ENCODE peak calls at places on chromosomes 3 and 15, in four cellular contexts. U, N, K and L are unnamed samples. For H3K27me3, the result is how much of the 10 kb centered on the place peaks cover.

GRCh38 chr3:125150525-125151436 is 61.8 kb downstream of the SLC12A8 start:
- DNase-seq in K (peak), N (peak), U (peak), L (peak)

GRCh38 chr3:50464578-50464977 is 38.9 kb downstream of the CACNA2D2 start:
- DNase-seq in K (no peak), N (no peak), U (no peak), L (no peak)

GRCh38 chr3:73469331-73469730 is 155.4 kb downstream of the PDZRN3 start:
- DNase-seq in N (no peak), K (no peak), U (no peak), L (no peak)

GRCh38 chr3:76760336-76760735 is 279.6 kb upstream of the ROBO2 start:
- DNase-seq in K (no peak), U (no peak), N (no peak), L (no peak)

GRCh38 chr3:23991236-23992050 is 46.4 kb downstream of the NR1D2 start:
- DNase-seq in U (peak), N (no peak), K (no peak), L (no peak)

GRCh38 chr3:63940389-63940757 is 28.2 kb upstream of the SCAANT1 start:
- DNase-seq in N (no peak), K (no peak), U (peak), L (no peak)

GRCh38 chr3:194009892-194010533 is 125.9 kb upstream of the HES1 start:
- DNase-seq in U (no peak), N (peak), K (no peak), L (peak)

GRCh38 chr15:58171476-58172061 is 33.4 kb downstream of the AQP9 start:
- DNase-seq in U (no peak), K (no peak), N (no peak), L (no peak)

GRCh38 chr15:32659340-32659831 is 17.9 kb downstream of the SCG5 start:
- DNase-seq in U (peak), K (peak), N (no peak), L (no peak)

GRCh38 chr15:70109982-70110381 is 12.3 kb upstream of the TLE3 start:
- DNase-seq in U (no peak), N (no peak), K (no peak), L (no peak)
- H2BK5ac ChIP-seq in U (no peak), N (no peak), K (no peak), L (no peak)

GRCh38 chr15:31067890-31068603 is 33.5 kb downstream of the TRPM1 start:
- DNase-seq in U (no peak), K (peak), N (no peak), L (no peak)
- H4K5ac ChIP-seq in U (no peak), K (no peak), N (no peak), L (no peak)

GRCh38 chr15:90213818-90214204 is 12.7 kb downstream of the SEMA4B start:
- DNase-seq in U (no peak), K (no peak), N (no peak), L (no peak)

GRCh38 chr15:90221251-90221900 is 12.4 kb downstream of the CIB1 start:
- DNase-seq in K (peak), N (peak), U (peak), L (peak)

GRCh38 chr15:90219421-90220141 is 14.2 kb downstream of the CIB1 start:
- DNase-seq in K (peak), N (peak), U (no peak), L (peak)

GRCh38 chr15:90214553-90215205 is 13.5 kb downstream of the SEMA4B start:
- DNase-seq in K (no peak), U (no peak), N (no peak), L (peak)

DNA sequence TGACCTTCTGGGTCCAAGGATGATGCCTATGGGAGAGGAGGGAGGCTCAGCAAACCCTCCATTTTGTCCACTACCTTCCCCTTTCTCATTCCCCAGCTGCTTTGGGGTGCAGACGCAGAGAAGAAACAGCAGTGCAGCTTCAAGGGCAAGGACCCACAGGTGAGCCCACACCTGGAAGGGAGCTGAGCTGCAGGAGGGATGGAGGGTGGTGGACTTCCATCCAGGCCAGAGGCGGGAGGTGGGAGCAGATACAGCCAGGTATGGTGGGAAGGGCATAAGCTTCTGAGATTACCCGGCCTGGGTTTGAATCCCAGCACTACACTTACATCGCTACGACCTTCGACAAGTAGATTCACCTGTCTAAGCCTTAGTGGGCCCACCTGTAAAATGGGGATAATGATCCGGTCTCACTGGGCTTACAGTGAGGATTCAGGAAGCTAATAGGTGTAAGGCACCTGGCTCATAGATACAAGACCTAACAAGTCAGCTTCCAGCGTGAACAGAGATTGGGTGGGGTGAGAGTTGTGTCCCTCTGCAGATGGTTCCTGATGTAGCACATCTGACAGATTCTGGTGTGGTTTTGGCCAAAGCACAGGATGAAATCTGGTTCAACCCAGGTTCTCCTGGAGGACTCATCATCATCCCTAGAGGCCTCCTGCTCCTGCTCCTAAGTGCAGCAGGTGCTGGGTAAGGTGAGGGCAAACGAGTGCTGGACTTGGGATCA is 15.9 kb downstream of the CIB1 start:
- DNase-seq in N (no peak), K (no peak), U (no peak), L (no peak)
- H3K27me3 ChIP-seq in N (under half), K (under half), U (under half), L (under half)

GRCh38 chr15:99177679-99178078 is 71.7 kb downstream of the TTC23 start:
- DNase-seq in K (no peak), N (no peak), U (no peak), L (no peak)
- H2BK5ac ChIP-seq in K (no peak), N (no peak), U (no peak), L (no peak)

GRCh38 chr3:27456554-27456953 is 27.6 kb downstream of the SLC4A7 start:
- DNase-seq in K (no peak), N (no peak), U (peak), L (no peak)
- H4K5ac ChIP-seq in K (no peak), N (no peak), U (no peak), L (no peak)

DNA sequence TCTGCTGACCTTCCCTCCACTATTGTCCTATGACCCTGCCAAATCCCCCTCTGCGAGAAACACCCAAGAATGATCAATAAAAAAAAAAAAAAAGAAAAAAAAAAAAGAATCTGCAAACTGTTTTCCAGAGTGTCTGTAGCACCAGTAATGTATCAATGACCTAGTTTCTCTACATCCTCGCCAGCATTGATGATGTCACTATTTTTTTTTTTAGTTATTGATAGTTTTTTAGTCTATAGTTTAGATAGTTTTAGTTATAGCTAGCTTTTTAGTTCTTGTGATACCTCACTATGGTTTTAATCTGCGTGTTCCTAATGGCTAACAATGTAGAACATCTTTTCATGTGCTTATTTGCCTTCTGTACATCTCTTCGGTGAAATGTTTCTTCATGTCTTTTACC is 36.1 kb upstream of the XIRP1 start:
- DNase-seq in K (no peak), N (no peak), U (no peak), L (no peak)
- H3K27me3 ChIP-seq in K (under half), N (under half), U (under half), L (under half)